ENCODE peak calls at places on chromosomes 4 and X, in four cellular contexts. One of them, this sample, is unnamed.

GRCh38 chrX:71056857-71057256 is 11.3 kb downstream of the SNX12 start:
- DNase-seq in fibroblast of pulmonary artery: peak; percentile 75
- DNase-seq in psoas muscle: no peak
- DNase-seq in epithelial cell of esophagus: no peak
- DNase-seq in this sample: peak; percentile 34

GRCh38 chrX:70988425-70988824 is 57.5 kb upstream of the SLC7A3 start:
- DNase-seq in fibroblast of pulmonary artery: no peak
- DNase-seq in psoas muscle: no peak
- DNase-seq in epithelial cell of esophagus: no peak
- DNase-seq in this sample: no peak

GRCh38 chrX:128106630-128107029 is 54.4 kb upstream of the ACTRT1 start:
- DNase-seq in fibroblast of pulmonary artery: no peak
- DNase-seq in psoas muscle: no peak
- DNase-seq in epithelial cell of esophagus: peak; percentile 42
- DNase-seq in this sample: no peak

GRCh38 chrX:18146954-18147353 is 73.7 kb downstream of the BEND2 start:
- DNase-seq in fibroblast of pulmonary artery: peak; percentile 8
- DNase-seq in psoas muscle: no peak
- DNase-seq in epithelial cell of esophagus: peak; percentile 38
- DNase-seq in this sample: peak; percentile 11

GRCh38 chr4:24666816-24667477 is 82.6 kb upstream of the DHX15 start:
- DNase-seq in fibroblast of pulmonary artery: no peak
- DNase-seq in psoas muscle: no peak
- DNase-seq in epithelial cell of esophagus: no peak
- DNase-seq in this sample: no peak

GRCh38 chr4:663438-664428 is 10.3 kb downstream of the ATP5ME start:
- DNase-seq in fibroblast of pulmonary artery: no peak
- DNase-seq in psoas muscle: peak; percentile 64
- DNase-seq in epithelial cell of esophagus: no peak
- DNase-seq in this sample: no peak

GRCh38 chrX:53282313-53282712 is 929 bp upstream of the IQSEC2 start:
- DNase-seq in fibroblast of pulmonary artery: peak; percentile 11
- DNase-seq in psoas muscle: no peak
- DNase-seq in epithelial cell of esophagus: no peak
- DNase-seq in this sample: no peak

GRCh38 chr4:25621027-25621930 is 34.4 kb upstream of the SLC34A2 start:
- DNase-seq in fibroblast of pulmonary artery: no peak
- DNase-seq in psoas muscle: no peak
- DNase-seq in epithelial cell of esophagus: no peak
- DNase-seq in this sample: no peak

GRCh38 chrX:18574591-18574990 is 97.3 kb downstream of the RS1 start:
- DNase-seq in fibroblast of pulmonary artery: peak; percentile 66
- DNase-seq in psoas muscle: peak; percentile 53
- DNase-seq in epithelial cell of esophagus: peak; percentile 42
- DNase-seq in this sample: peak; percentile 68

GRCh38 chr4:98745372-98745771 is 87.0 kb upstream of the TSPAN5 start:
- DNase-seq in fibroblast of pulmonary artery: peak; percentile 63
- DNase-seq in psoas muscle: no peak
- DNase-seq in epithelial cell of esophagus: peak; percentile 59
- DNase-seq in this sample: peak; percentile 33

GRCh38 chrX:70456256-70456655 is 11.6 kb downstream of the DLG3 start:
- DNase-seq in fibroblast of pulmonary artery: no peak
- DNase-seq in psoas muscle: no peak
- DNase-seq in epithelial cell of esophagus: no peak
- DNase-seq in this sample: no peak

GRCh38 chr4:114807759-114808404 is 209.3 kb downstream of the UGT8 start:
- DNase-seq in fibroblast of pulmonary artery: peak; percentile 13
- DNase-seq in psoas muscle: no peak
- DNase-seq in epithelial cell of esophagus: peak; percentile 56
- DNase-seq in this sample: peak; percentile 2

GRCh38 chr4:55851885-55852284 is 1.6 kb upstream of the EXOC1 start:
- DNase-seq in fibroblast of pulmonary artery: no peak
- DNase-seq in psoas muscle: no peak
- DNase-seq in epithelial cell of esophagus: peak; percentile 97
- DNase-seq in this sample: no peak

GRCh38 chr4:173538148-173538902 is 8.3 kb upstream of the HAND2 start:
- DNase-seq in fibroblast of pulmonary artery: no peak
- DNase-seq in psoas muscle: no peak
- DNase-seq in epithelial cell of esophagus: no peak
- DNase-seq in this sample: peak; percentile 41

GRCh38 chr4:2907706-2908293 is 55.4 kb downstream of the NOP14 start:
- DNase-seq in fibroblast of pulmonary artery: no peak
- DNase-seq in psoas muscle: no peak
- DNase-seq in epithelial cell of esophagus: peak; percentile 37
- DNase-seq in this sample: no peak

GRCh38 chr4:26687728-26688127 is 103.8 kb downstream of the TBC1D19 start:
- DNase-seq in fibroblast of pulmonary artery: peak; percentile 74
- DNase-seq in psoas muscle: no peak
- DNase-seq in epithelial cell of esophagus: peak; percentile 47
- DNase-seq in this sample: peak; percentile 86

GRCh38 chrX:139158256-139158655 is 372.3 kb upstream of the F9 start:
- DNase-seq in fibroblast of pulmonary artery: no peak
- DNase-seq in psoas muscle: no peak
- DNase-seq in epithelial cell of esophagus: peak; percentile 56
- DNase-seq in this sample: no peak

GRCh38 chr4:74671074-74671698 is 123.1 kb downstream of the BTC start:
- DNase-seq in fibroblast of pulmonary artery: peak; percentile 91
- DNase-seq in psoas muscle: no peak
- DNase-seq in epithelial cell of esophagus: peak; percentile 77
- DNase-seq in this sample: peak; percentile 90

GRCh38 chrX:152915541-152916241 is 17.8 kb downstream of the ZNF185 start:
- DNase-seq in fibroblast of pulmonary artery: peak; percentile 33
- DNase-seq in psoas muscle: no peak
- DNase-seq in epithelial cell of esophagus: peak; percentile 40
- DNase-seq in this sample: peak; percentile 74

GRCh38 chr4:48268956-48269860 is at the start of gene TEC:
- DNase-seq in fibroblast of pulmonary artery: no peak
- DNase-seq in psoas muscle: peak; percentile 70
- DNase-seq in epithelial cell of esophagus: no peak
- DNase-seq in this sample: peak; percentile 83

GRCh38 chrX:112814496-112814895 is 26.1 kb downstream of the AMOT start:
- DNase-seq in fibroblast of pulmonary artery: no peak
- DNase-seq in psoas muscle: no peak
- DNase-seq in epithelial cell of esophagus: no peak
- DNase-seq in this sample: no peak

GRCh38 chr4:76634239-76634638 is 199.2 kb downstream of the SHROOM3 start:
- DNase-seq in fibroblast of pulmonary artery: peak; percentile 60
- DNase-seq in psoas muscle: no peak
- DNase-seq in epithelial cell of esophagus: peak; percentile 88
- DNase-seq in this sample: peak; percentile 81
- H3K4me3 ChIP-seq in fibroblast of pulmonary artery: no peak overlapping the region
- H3K4me3 ChIP-seq in psoas muscle: no peak overlapping the region
- H3K4me3 ChIP-seq in epithelial cell of esophagus: no peak overlapping the region
- H3K4me3 ChIP-seq in this sample: no peak overlapping the region

GRCh38 chr4:162981823-162982222 is 184.9 kb downstream of the NAF1 start:
- DNase-seq in fibroblast of pulmonary artery: no peak
- DNase-seq in psoas muscle: no peak
- DNase-seq in epithelial cell of esophagus: no peak
- DNase-seq in this sample: no peak
- TF ChIP-seq CTCF in fibroblast of pulmonary artery: no peak
- TF ChIP-seq CTCF in psoas muscle: no peak
- TF ChIP-seq CTCF in epithelial cell of esophagus: no peak
- TF ChIP-seq CTCF in this sample: no peak

GRCh38 chr4:146654648-146654975 is 15.9 kb downstream of the POU4F2 start:
- DNase-seq in fibroblast of pulmonary artery: no peak
- DNase-seq in psoas muscle: no peak
- DNase-seq in epithelial cell of esophagus: no peak
- DNase-seq in this sample: no peak
- H3K4me3 ChIP-seq in fibroblast of pulmonary artery: peak overlapping the region; percentile 47
- H3K4me3 ChIP-seq in psoas muscle: peak overlapping the region; percentile 65
- H3K4me3 ChIP-seq in epithelial cell of esophagus: no peak overlapping the region
- H3K4me3 ChIP-seq in this sample: peak overlapping the region; percentile 38

GRCh38 chr4:13928214-13928613 is 300.7 kb upstream of the BOD1L1 start:
- DNase-seq in fibroblast of pulmonary artery: no peak
- DNase-seq in psoas muscle: no peak
- DNase-seq in epithelial cell of esophagus: no peak
- DNase-seq in this sample: no peak
- TF ChIP-seq CTCF in fibroblast of pulmonary artery: no peak
- TF ChIP-seq CTCF in psoas muscle: no peak
- TF ChIP-seq CTCF in epithelial cell of esophagus: no peak
- TF ChIP-seq CTCF in this sample: no peak

GRCh38 chrX:64394874-64395567 is at the start of gene MTMR8:
- DNase-seq in fibroblast of pulmonary artery: peak; percentile 4
- DNase-seq in psoas muscle: peak; percentile 82
- DNase-seq in epithelial cell of esophagus: peak; percentile 63
- DNase-seq in this sample: no peak
- H3K4me3 ChIP-seq in fibroblast of pulmonary artery: peak within 1 kb of the TSS; percentile 28
- H3K4me3 ChIP-seq in psoas muscle: peak within 1 kb of the TSS; percentile 64
- H3K4me3 ChIP-seq in epithelial cell of esophagus: peak within 1 kb of the TSS; percentile 58
- H3K4me3 ChIP-seq in this sample: peak within 1 kb of the TSS; percentile 47

GRCh38 chrX:54891573-54891972 is 29.1 kb upstream of the TRO start:
- DNase-seq in fibroblast of pulmonary artery: peak; percentile 59
- DNase-seq in psoas muscle: no peak
- DNase-seq in epithelial cell of esophagus: peak; percentile 51
- DNase-seq in this sample: peak; percentile 52
- TF ChIP-seq CTCF in fibroblast of pulmonary artery: peak; percentile 48
- TF ChIP-seq CTCF in psoas muscle: peak; percentile 43
- TF ChIP-seq CTCF in epithelial cell of esophagus: peak; percentile 54
- TF ChIP-seq CTCF in this sample: peak; percentile 53

GRCh38 chr4:79626102-79626501 is 218.1 kb upstream of the GK2 start:
- DNase-seq in fibroblast of pulmonary artery: peak; percentile 14
- DNase-seq in psoas muscle: no peak
- DNase-seq in epithelial cell of esophagus: no peak
- DNase-seq in this sample: no peak
- H3K4me3 ChIP-seq in fibroblast of pulmonary artery: peak overlapping the region; percentile 23
- H3K4me3 ChIP-seq in psoas muscle: peak overlapping the region; percentile 17
- H3K4me3 ChIP-seq in epithelial cell of esophagus: no peak overlapping the region
- H3K4me3 ChIP-seq in this sample: no peak overlapping the region